ENCODE peak calls at places on chromosomes 1 and 21, in four cellular contexts. E is HepG2, Q is NT2/D1, L is H1. B is an unnamed sample.

GRCh38 chr1:36988741-36989193 is 45.5 kb downstream of the GRIK3 start:
- DNase-seq in L (no peak), Q (no peak), E (no peak), B (no peak)

GRCh38 chr1:203346755-203347102 is 4.2 kb downstream of the FMOD start:
- DNase-seq in L (no peak), E (no peak), Q (no peak), B (no peak)

GRCh38 chr1:107877092-107877491 is 87.9 kb downstream of the VAV3 start:
- DNase-seq in E (no peak), L (no peak), Q (no peak), B (no peak)

GRCh38 chr1:12615916-12616708 is 1.9 kb downstream of the DHRS3 start:
- DNase-seq in Q (no peak), L (no peak), E (peak), B (no peak)

GRCh38 chr21:31750843-31751242 is 18.9 kb upstream of the SCAF4 start:
- DNase-seq in Q (no peak), E (no peak), L (no peak), B (no peak)

GRCh38 chr1:41362749-41363631 is 1.8 kb downstream of the FOXO6 start:
- DNase-seq in Q (no peak), L (no peak), E (no peak), B (no peak)

GRCh38 chr1:166960871-166961474 is 14.4 kb downstream of the ILDR2 start:
- DNase-seq in L (no peak), E (no peak), Q (no peak), B (no peak)

GRCh38 chr1:247281001-247281574 is 25.2 kb downstream of the VN1R5 start:
- DNase-seq in L (no peak), E (no peak), Q (no peak), B (no peak)

GRCh38 chr1:44572572-44572879 is 101.8 kb downstream of the TMEM53 start:
- DNase-seq in E (no peak), L (no peak), Q (no peak), B (no peak)

GRCh38 chr1:116534014-116534739 is 36.6 kb downstream of the CD58 start:
- DNase-seq in Q (no peak), E (no peak), L (no peak), B (no peak)

GRCh38 chr1:155127672-155128468 is at the start of gene EFNA1:
- DNase-seq in E (peak), L (no peak), Q (no peak), B (peak)

GRCh38 chr1:200048244-200048643 is 20.7 kb downstream of the NR5A2 start:
- DNase-seq in E (no peak), Q (peak), L (peak), B (no peak)

GRCh38 chr1:53390736-53391135 is 62.9 kb upstream of the LRP8 start:
- DNase-seq in E (no peak), L (no peak), Q (no peak), B (no peak)

GRCh38 chr21:16159971-16160350 is 430.2 kb downstream of the USP25 start:
- DNase-seq in L (no peak), Q (no peak), E (no peak), B (no peak)

GRCh38 chr21:21463456-21463855 is 465.2 kb downstream of the NCAM2 start:
- DNase-seq in E (no peak), Q (no peak), L (no peak), B (no peak)

GRCh38 chr21:41583274-41583790 is 75.4 kb upstream of the TMPRSS2 start:
- DNase-seq in Q (no peak), E (peak), L (no peak), B (no peak)

GRCh38 chr1:51969038-51969705 is 21.3 kb downstream of the RAB3B start:
- DNase-seq in L (no peak), Q (no peak), E (peak), B (no peak)

GRCh38 chr1:3625151-3625907 is 514 bp downstream of the TPRG1L start:
- DNase-seq in E (peak), L (no peak), Q (no peak), B (peak)

GRCh38 chr1:192441492-192441891 is 124.7 kb downstream of the RGS21 start:
- DNase-seq in L (no peak), E (no peak), Q (no peak), B (no peak)

GRCh38 chr1:192436441-192437078 is 119.8 kb downstream of the RGS21 start:
- DNase-seq in Q (no peak), L (no peak), E (no peak), B (no peak)

GRCh38 chr1:192435704-192436103 is 118.9 kb downstream of the RGS21 start:
- DNase-seq in Q (no peak), L (no peak), E (no peak), B (no peak)

GRCh38 chr1:192442736-192443135 is 125.9 kb downstream of the RGS21 start:
- DNase-seq in E (no peak), Q (no peak), L (no peak), B (no peak)

GRCh38 chr1:192439373-192440025 is 122.7 kb downstream of the RGS21 start:
- DNase-seq in L (no peak), E (peak), Q (no peak), B (no peak)
- TF ChIP-seq SUZ12 in L (no peak), E (no peak), Q (no peak), B (no peak)

GRCh38 chr1:157081717-157082116 is 17.9 kb downstream of the ETV3L start:
- DNase-seq in Q (no peak), E (no peak), L (no peak), B (no peak)
- TF ChIP-seq SUZ12 in Q (no peak), E (no peak), L (no peak), B (no peak)

GRCh38 chr1:161070737-161071136 is 1.0 kb upstream of the ARHGAP30 start:
- DNase-seq in E (no peak), Q (no peak), L (no peak), B (no peak)
- TF ChIP-seq SUZ12 in E (no peak), Q (no peak), L (no peak), B (no peak)

DNA sequence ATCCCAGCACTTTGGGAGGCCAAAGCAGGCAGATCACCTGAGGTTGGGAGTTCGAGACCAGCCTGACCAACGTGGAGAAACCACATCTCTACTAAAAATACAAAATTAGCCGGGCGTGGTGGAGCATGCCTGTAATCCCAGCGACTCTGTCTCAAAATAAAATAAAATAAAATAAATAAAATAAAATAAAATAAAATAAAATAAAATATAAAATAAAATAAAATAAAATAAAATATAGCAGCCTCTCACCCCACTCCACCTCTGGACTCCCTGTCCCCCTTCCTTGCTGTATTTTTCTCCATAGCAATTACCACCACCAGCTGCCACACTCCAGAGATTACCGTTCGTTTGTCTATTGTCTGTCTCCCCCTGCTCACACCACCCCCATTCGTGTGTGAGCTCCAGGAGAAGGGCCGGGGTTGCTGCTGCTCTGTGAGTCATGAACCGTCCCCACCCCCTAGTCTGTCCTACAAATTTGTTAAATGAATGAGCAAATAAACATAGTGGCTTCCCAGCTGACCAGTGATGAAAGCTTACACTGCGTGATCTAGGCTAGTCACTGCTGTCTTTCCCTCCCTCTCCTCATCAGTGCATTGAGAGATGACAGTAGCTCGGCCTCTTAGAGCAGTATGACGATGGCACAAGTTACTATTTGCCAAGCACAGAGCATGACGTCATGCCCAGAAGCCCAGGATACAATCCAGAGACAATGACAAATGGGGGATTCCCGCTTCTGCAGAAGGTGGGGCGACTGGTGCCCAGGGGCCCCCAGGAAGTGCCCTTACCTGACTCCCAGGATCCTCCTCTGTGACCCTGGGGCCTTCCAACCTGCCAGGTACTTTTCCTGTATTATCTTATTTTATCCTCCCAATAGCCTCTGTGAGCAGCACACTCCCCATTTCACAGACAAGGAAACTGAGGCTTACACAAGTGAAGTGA is 8.3 kb upstream of the EPHA2 start:
- DNase-seq in L (no peak), Q (no peak), E (peak), B (no peak)
- TF ChIP-seq SUZ12 in L (no peak), Q (no peak), E (no peak), B (no peak)

DNA sequence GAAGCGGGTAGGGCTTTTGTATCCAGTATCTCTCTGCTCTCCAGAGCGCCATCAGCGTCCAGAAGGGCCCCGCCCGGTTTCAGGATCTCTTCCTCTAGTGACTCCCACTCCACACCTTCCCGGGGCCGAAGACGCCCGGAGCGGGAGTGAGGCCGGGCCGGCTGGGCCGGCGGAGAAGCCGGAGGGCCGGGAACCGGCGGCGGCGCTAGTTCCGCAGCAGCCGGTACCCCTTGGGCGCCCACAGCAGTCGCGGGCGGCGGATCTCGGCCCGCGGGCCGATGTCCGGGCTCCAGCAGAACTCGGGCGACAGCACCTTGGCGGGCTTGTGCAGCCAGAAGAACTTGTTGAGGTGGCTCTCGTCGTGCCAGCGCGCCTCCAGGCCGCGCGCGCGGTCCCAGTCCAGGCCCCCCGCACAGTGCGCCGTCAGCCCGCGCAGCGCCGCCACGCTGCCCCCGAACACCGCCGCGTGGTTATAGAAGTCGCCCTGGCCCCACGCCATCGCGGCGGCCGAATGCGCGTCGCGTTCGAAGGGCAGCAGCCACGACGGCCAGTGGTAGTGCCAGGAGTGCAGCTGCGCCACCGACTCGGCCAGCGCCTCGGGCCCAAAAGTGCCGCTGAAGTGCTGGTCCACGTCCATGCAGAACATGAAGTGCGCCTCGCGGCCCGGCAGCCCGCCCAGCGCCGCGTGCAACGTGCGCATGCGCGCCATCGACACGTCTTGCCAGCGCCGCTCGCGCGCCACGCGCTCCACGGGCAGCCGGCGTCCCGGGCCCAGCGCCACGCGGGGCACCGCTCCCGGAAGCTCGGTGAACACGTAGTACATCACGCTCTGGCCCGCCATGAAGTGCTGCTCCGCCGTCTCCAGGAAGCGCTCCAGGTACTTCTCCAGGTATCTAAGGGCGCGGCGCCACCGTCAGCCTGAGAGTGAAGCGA is 14.1 kb downstream of the A3GALT2 start:
- DNase-seq in E (no peak), L (no peak), Q (no peak), B (no peak)
- TF ChIP-seq SUZ12 in E (no peak), L (peak), Q (no peak), B (no peak)

GRCh38 chr1:164061528-164061927 is 497.5 kb upstream of the PBX1 start:
- DNase-seq in L (no peak), Q (no peak), E (no peak), B (no peak)

GRCh38 chr1:164064501-164064900 is 494.5 kb upstream of the PBX1 start:
- DNase-seq in E (no peak), L (no peak), Q (no peak), B (no peak)
- TF ChIP-seq SUZ12 in E (no peak), L (no peak), Q (no peak), B (no peak)

DNA sequence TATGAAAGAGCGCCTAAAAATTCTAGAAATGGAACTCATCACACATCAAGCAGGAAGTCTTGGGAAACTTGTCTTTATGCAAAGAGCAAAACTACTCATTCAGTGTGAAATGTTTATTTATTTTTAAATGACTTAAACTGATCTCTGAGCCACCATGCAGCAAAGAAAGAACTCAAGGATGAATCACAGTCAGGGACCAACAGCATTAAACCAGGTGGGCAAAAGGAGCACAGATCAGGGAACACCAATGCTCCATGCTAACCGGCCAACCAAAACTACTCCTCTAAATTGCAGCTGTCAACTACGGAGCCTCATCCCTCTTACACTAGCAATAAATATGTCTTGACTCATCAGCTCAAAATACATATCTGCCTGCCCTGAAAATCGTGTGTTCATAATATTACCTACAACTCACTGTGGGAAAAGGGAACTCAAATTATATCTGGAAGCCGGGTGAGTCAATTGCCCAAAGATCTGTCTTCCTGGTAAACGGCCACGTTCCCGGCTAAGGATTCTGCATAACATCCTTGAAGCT is 129.2 kb downstream of the PTPN14 start:
- DNase-seq in L (no peak), Q (no peak), E (no peak), B (no peak)
- TF ChIP-seq SUZ12 in L (no peak), Q (no peak), E (no peak), B (no peak)

GRCh38 chr1:31583995-31584868 is 7.9 kb downstream of the TINAGL1 start:
- DNase-seq in Q (no peak), L (no peak), E (peak), B (peak)
- TF ChIP-seq SUZ12 in Q (no peak), L (no peak), E (no peak), B (no peak)

GRCh38 chr1:92820024-92820423 is 11.8 kb upstream of the RPL5 start:
- DNase-seq in L (no peak), E (no peak), Q (no peak), B (no peak)
- TF ChIP-seq SUZ12 in L (no peak), E (no peak), Q (no peak), B (no peak)

B was measured in HEK293T.